ENCODE peak calls at places on chromosomes 12 and 14, in four cellular contexts. One of them, this sample, is unnamed.
A peak's percentile ranks its signal among the peaks of the same experiment; 100 is the strongest.

GRCh38 chr12:111339306-111339938 is 29.5 kb downstream of the PHETA1 start:
- DNase-seq in fibroblast of lung: no peak
- DNase-seq in ascending aorta: no peak
- DNase-seq in aorta: no peak
- DNase-seq in this sample: no peak

GRCh38 chr14:64388533-64389243 is 535 bp downstream of the MTHFD1 start:
- DNase-seq in fibroblast of lung: peak; percentile 45
- DNase-seq in ascending aorta: no peak
- DNase-seq in aorta: peak; percentile 79
- DNase-seq in this sample: no peak

GRCh38 chr14:101849125-101849524 is 87.6 kb downstream of the PPP2R5C start:
- DNase-seq in fibroblast of lung: no peak
- DNase-seq in ascending aorta: no peak
- DNase-seq in aorta: no peak
- DNase-seq in this sample: no peak

GRCh38 chr14:69043598-69044267 is 64.6 kb upstream of the ACTN1 start:
- DNase-seq in fibroblast of lung: peak; percentile 90
- DNase-seq in ascending aorta: peak; percentile 45
- DNase-seq in aorta: peak; percentile 78
- DNase-seq in this sample: no peak

GRCh38 chr12:98696036-98696646 is 51.1 kb downstream of the APAF1 start:
- DNase-seq in fibroblast of lung: no peak
- DNase-seq in ascending aorta: no peak
- DNase-seq in aorta: no peak
- DNase-seq in this sample: no peak

GRCh38 chr14:36661506-36662257 is at the start of gene PAX9:
- DNase-seq in fibroblast of lung: peak; percentile 67
- DNase-seq in ascending aorta: no peak
- DNase-seq in aorta: peak; percentile 92
- DNase-seq in this sample: no peak

GRCh38 chr12:103986823-103987222 is 21.2 kb downstream of the TDG start:
- DNase-seq in fibroblast of lung: peak; percentile 85
- DNase-seq in ascending aorta: no peak
- DNase-seq in aorta: no peak
- DNase-seq in this sample: no peak

GRCh38 chr14:104084251-104085002 is 1.1 kb upstream of the ASPG start:
- DNase-seq in fibroblast of lung: peak; percentile 16
- DNase-seq in ascending aorta: no peak
- DNase-seq in aorta: no peak
- DNase-seq in this sample: no peak

GRCh38 chr12:3165311-3165931 is 88.2 kb downstream of the TSPAN9 start:
- DNase-seq in fibroblast of lung: no peak
- DNase-seq in ascending aorta: no peak
- DNase-seq in aorta: peak; percentile 51
- DNase-seq in this sample: no peak

GRCh38 chr14:65533736-65534404 is 121.3 kb downstream of the FUT8 start:
- DNase-seq in fibroblast of lung: no peak
- DNase-seq in ascending aorta: no peak
- DNase-seq in aorta: no peak
- DNase-seq in this sample: no peak
- H3K9me3 ChIP-seq in fibroblast of lung: no peaks in the 10 kb centered on the region
- H3K9me3 ChIP-seq in ascending aorta: peaks cover 2% of the 10 kb centered on the region
- H3K9me3 ChIP-seq in aorta: no peaks in the 10 kb centered on the region
- H3K9me3 ChIP-seq in this sample: no peaks in the 10 kb centered on the region

GRCh38 chr14:106843951-106844483 is 1317.6 kb downstream of the TMEM121 start:
- DNase-seq in fibroblast of lung: no peak
- DNase-seq in ascending aorta: no peak
- DNase-seq in aorta: no peak
- DNase-seq in this sample: no peak
- H3K9me3 ChIP-seq in fibroblast of lung: no peaks in the 10 kb centered on the region
- H3K9me3 ChIP-seq in ascending aorta: no peaks in the 10 kb centered on the region
- H3K9me3 ChIP-seq in aorta: no peaks in the 10 kb centered on the region
- H3K9me3 ChIP-seq in this sample: no peaks in the 10 kb centered on the region

GRCh38 chr12:109439181-109439580 is 37.9 kb downstream of the KCTD10 start:
- DNase-seq in fibroblast of lung: no peak
- DNase-seq in ascending aorta: no peak
- DNase-seq in aorta: no peak
- DNase-seq in this sample: no peak
- H3K9me3 ChIP-seq in fibroblast of lung: no peaks in the 10 kb centered on the region
- H3K9me3 ChIP-seq in ascending aorta: no peaks in the 10 kb centered on the region
- H3K9me3 ChIP-seq in aorta: no peaks in the 10 kb centered on the region
- H3K9me3 ChIP-seq in this sample: no peaks in the 10 kb centered on the region

GRCh38 chr14:25667387-25667786 is 617.4 kb upstream of the STXBP6 start:
- DNase-seq in fibroblast of lung: no peak
- DNase-seq in ascending aorta: no peak
- DNase-seq in aorta: no peak
- DNase-seq in this sample: no peak
- H3K9me3 ChIP-seq in fibroblast of lung: no peaks in the 10 kb centered on the region
- H3K9me3 ChIP-seq in ascending aorta: no peaks in the 10 kb centered on the region
- H3K9me3 ChIP-seq in aorta: peaks cover 4% of the 10 kb centered on the region
- H3K9me3 ChIP-seq in this sample: no peaks in the 10 kb centered on the region

DNA sequence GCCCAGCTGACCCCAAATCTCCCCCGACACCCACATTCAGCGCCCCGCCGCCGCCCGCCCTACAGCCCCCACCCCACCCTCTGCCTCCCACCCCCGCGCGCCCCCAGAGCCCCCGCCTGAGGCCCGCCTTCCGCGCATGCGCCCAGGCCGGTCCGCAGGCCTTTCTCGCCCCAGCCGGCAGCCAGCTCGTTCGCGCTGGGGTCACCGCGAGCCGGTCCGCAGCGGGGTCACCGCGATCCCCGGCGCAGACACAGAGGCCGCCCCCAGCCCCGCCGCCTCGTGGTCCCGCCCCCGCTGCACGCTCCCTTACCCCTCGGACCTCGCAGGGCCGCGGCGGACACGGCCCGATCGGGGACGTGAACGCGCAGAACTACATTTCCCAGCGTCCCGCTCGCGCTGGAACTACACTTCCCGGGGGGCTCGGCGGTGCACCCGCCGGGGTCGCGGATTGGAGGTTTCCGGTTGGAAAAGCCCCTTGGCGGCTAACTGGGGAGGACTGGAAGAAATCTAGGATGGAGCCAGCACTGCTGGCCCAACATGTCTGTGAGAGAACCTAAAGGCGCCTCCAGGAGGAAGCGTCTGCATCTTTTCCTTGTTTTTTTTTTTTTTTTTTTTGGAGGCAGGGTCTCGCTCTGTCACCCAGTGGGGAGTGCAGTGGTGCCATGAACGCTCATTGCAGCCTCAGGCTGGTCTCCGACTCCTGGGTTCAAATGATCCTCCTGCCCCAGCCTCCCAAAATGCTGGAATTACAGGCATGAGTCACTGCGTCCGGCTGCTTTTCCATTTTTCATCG is at the start of gene ZNF605:
- DNase-seq in fibroblast of lung: peak; percentile 90
- DNase-seq in ascending aorta: peak; percentile 41
- DNase-seq in aorta: peak; percentile 97
- DNase-seq in this sample: peak; percentile 77
- H3K9me3 ChIP-seq in fibroblast of lung: peaks cover 8% of the 10 kb centered on the region
- H3K9me3 ChIP-seq in ascending aorta: peaks cover 25% of the 10 kb centered on the region
- H3K9me3 ChIP-seq in aorta: peaks cover 6% of the 10 kb centered on the region
- H3K9me3 ChIP-seq in this sample: no peaks in the 10 kb centered on the region

GRCh38 chr14:32134448-32135070 is 57.5 kb downstream of the ARHGAP5 start:
- DNase-seq in fibroblast of lung: peak; percentile 67
- DNase-seq in ascending aorta: no peak
- DNase-seq in aorta: no peak
- DNase-seq in this sample: no peak

GRCh38 chr14:32129124-32129523 is 52.0 kb downstream of the ARHGAP5 start:
- DNase-seq in fibroblast of lung: peak; percentile 87
- DNase-seq in ascending aorta: no peak
- DNase-seq in aorta: no peak
- DNase-seq in this sample: no peak

GRCh38 chr14:32128703-32129102 is 51.6 kb downstream of the ARHGAP5 start:
- DNase-seq in fibroblast of lung: no peak
- DNase-seq in ascending aorta: no peak
- DNase-seq in aorta: no peak
- DNase-seq in this sample: no peak
- H3K9me3 ChIP-seq in fibroblast of lung: no peaks in the 10 kb centered on the region
- H3K9me3 ChIP-seq in ascending aorta: no peaks in the 10 kb centered on the region
- H3K9me3 ChIP-seq in aorta: no peaks in the 10 kb centered on the region
- H3K9me3 ChIP-seq in this sample: no peaks in the 10 kb centered on the region

This sample was measured in effector memory CD4-positive, alpha-beta T cell.